ENCODE peak calls at places on chromosomes 4 and X, in ten cellular contexts. F, G, H, U, Z, Y, T, S, C and J are unnamed samples. For H3K9me3, the result is how much of the 10 kb centered on the place peaks cover.

GRCh38 chrX:139831689-139832456 is 101.0 kb downstream of the ATP11C start:
- DNase-seq in Z (peak), H (peak), U (no peak), F (peak), C (no peak), G (no peak), S (no peak), Y (no peak), T (no peak), J (no peak)

GRCh38 chr4:163732473-163732872 is 238.0 kb downstream of the TMA16 start:
- DNase-seq in S (no peak), Z (no peak), H (no peak), G (no peak), F (no peak), C (no peak), U (no peak), T (no peak), Y (no peak), J (no peak)

GRCh38 chr4:108181704-108182103 is 13.0 kb upstream of the LEF1 start:
- DNase-seq in H (no peak), G (no peak), Y (no peak), F (no peak), T (no peak), C (no peak), S (no peak), Z (no peak), U (no peak), J (no peak)

GRCh38 chr4:175271010-175271630 is 353.0 kb downstream of the ADAM29 start:
- DNase-seq in Y (no peak), F (no peak), H (no peak), C (no peak), T (no peak), Z (no peak), U (no peak), S (no peak), G (no peak), J (no peak)

GRCh38 chr4:8771258-8771590 is 100.4 kb downstream of the HMX1 start:
- DNase-seq in S (no peak), T (no peak), F (no peak), U (peak), G (peak), Y (no peak), C (peak), Z (no peak), H (no peak), J (peak)

GRCh38 chrX:10239611-10240064 is 82.9 kb downstream of the CLCN4 start:
- DNase-seq in Z (peak), H (no peak), T (no peak), G (no peak), C (peak), Y (peak), U (no peak), S (peak), F (peak), J (no peak)

GRCh38 chr4:1033840-1034551 is 22.6 kb downstream of the FGFRL1 start:
- DNase-seq in T (no peak), C (peak), F (peak), S (peak), U (no peak), Y (peak), G (no peak), H (no peak), Z (no peak), J (no peak)

GRCh38 chr4:67106846-67107467 is 438.3 kb downstream of the CENPC start:
- DNase-seq in T (no peak), Y (no peak), H (peak), S (no peak), F (no peak), U (no peak), Z (no peak), C (no peak), G (no peak), J (no peak)

GRCh38 chr4:118237531-118237930 is 115.3 kb downstream of the PRSS12 start:
- DNase-seq in H (no peak), U (no peak), G (no peak), Z (no peak), C (no peak), Y (no peak), F (no peak), T (no peak), S (no peak), J (no peak)

GRCh38 chrX:41176263-41176662 is 91.0 kb downstream of the USP9X start:
- DNase-seq in H (no peak), Z (no peak), T (no peak), S (no peak), U (no peak), G (no peak), Y (no peak), F (no peak), C (no peak), J (no peak)

GRCh38 chrX:41178201-41178600 is 93.0 kb downstream of the USP9X start:
- DNase-seq in H (no peak), F (no peak), U (no peak), Z (peak), C (no peak), G (no peak), S (no peak), T (no peak), Y (no peak), J (no peak)

GRCh38 chrX:41180194-41180902 is 95.1 kb downstream of the USP9X start:
- DNase-seq in F (peak), T (peak), Y (peak), C (no peak), U (no peak), Z (peak), G (no peak), S (peak), H (peak), J (peak)

GRCh38 chrX:41177297-41177696 is 92.1 kb downstream of the USP9X start:
- DNase-seq in S (no peak), Y (no peak), F (no peak), Z (no peak), U (no peak), G (no peak), H (no peak), T (no peak), C (no peak), J (no peak)
- TF ChIP-seq CTCF in S (no peak), Y (no peak), F (no peak), Z (no peak), U (no peak), G (no peak), H (no peak), T (no peak), C (no peak), J (no peak)

GRCh38 chr4:92251711-92252110 is 52.1 kb upstream of the GRID2 start:
- DNase-seq in Y (no peak), C (no peak), F (no peak), T (no peak), U (no peak), H (no peak), S (no peak), G (no peak), Z (no peak), J (no peak)
- H3K9me3 ChIP-seq in Y (under half), C (under half), F (under half), T (under half), U (under half), H (under half), S (under half), G (under half), Z (under half), J (under half)

DNA sequence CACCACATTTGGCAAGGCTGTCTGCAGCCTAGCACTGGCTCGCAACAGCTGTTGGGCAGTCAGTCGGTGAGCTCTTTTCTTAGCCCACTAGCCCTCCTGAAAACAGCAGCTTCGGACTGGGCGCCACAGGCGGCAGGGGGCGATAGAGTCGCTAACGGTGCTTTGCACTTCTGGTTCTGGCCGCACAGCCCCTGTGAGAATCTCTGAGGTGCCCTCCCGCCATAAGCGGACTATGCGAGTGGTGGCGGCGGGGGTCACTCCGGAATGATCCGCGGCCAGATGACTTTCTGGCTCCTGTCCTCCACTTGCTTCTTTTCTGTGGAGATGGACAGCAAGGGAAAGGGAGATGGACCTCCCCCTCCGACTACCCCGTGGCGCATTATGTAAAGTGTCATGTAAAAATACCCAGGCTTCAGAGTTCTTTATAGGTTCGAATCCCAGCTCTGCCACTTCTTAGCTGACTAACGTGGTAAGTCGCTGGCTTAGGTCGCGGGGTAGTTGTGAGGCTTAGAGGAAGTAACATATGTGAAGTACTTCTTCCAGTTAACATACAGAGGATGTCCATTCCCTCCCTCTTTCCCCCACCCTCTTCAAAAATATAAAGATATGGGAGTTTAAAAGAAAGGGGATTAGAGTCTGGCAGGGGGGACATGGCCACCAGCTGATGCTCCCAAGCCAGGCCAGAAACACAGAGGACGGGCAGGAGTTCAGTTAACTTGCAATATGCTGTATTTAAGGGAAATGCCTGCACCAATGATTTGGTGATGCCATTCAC is 11.0 kb downstream of the ARHGAP36 start:
- DNase-seq in F (no peak), Y (no peak), H (peak), U (no peak), G (no peak), T (no peak), C (no peak), S (no peak), Z (no peak), J (no peak)
- H3K4me3 ChIP-seq in F (no peak), Y (no peak), H (peak), U (no peak), G (no peak), T (no peak), C (no peak), S (no peak), Z (no peak), J (no peak)

GRCh38 chr4:169342906-169343560 is 72.3 kb upstream of the SH3RF1 start:
- DNase-seq in U (no peak), S (no peak), G (no peak), Y (no peak), T (no peak), F (peak), Z (peak), H (no peak), C (no peak), J (no peak)
- TF ChIP-seq CTCF in U (no peak), S (no peak), G (no peak), Y (no peak), T (no peak), F (no peak), Z (no peak), H (no peak), C (no peak), J (no peak)

DNA sequence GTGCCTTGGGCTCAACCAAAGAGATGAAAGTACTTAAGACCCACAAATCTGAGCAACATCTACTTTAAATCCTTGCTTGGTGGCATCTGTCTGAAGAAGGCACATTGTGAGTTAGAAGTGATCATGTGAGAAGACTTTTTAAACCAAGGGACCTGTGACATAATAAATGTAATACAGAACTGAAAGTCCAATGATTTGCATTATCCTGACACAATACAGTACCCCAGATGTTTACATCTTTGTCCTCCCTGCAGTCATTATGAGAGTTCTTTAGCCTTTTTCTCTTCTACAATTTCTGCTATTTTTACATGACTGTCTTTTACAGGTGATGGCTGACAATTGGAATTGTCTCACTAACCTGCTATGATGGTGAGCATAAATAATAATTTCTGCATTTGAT is 96.8 kb upstream of the FTHL17 start:
- DNase-seq in G (no peak), F (no peak), U (no peak), T (no peak), C (no peak), S (no peak), Z (no peak), Y (no peak), H (no peak), J (no peak)
- H3K9me3 ChIP-seq in G (under half), F (under half), U (under half), T (under half), C (under half), S (under half), Z (under half), Y (under half), H (under half), J (under half)

GRCh38 chr4:88225216-88226107 is 58.9 kb downstream of the PPM1K start:
- DNase-seq in S (no peak), T (no peak), U (no peak), H (no peak), C (no peak), F (peak), G (no peak), Y (no peak), Z (peak), J (no peak)

GRCh38 chr4:88230399-88230798 is 54.0 kb downstream of the PPM1K start:
- DNase-seq in Y (no peak), C (no peak), F (no peak), T (no peak), H (no peak), U (no peak), S (no peak), G (no peak), Z (no peak), J (no peak)

GRCh38 chr4:88227734-88228133 is 56.6 kb downstream of the PPM1K start:
- DNase-seq in S (no peak), G (no peak), Z (no peak), U (no peak), H (no peak), F (no peak), Y (no peak), T (no peak), C (no peak), J (no peak)

GRCh38 chr4:88226143-88226542 is 58.2 kb downstream of the PPM1K start:
- DNase-seq in S (no peak), Z (peak), Y (no peak), F (no peak), U (no peak), H (no peak), T (no peak), G (no peak), C (no peak), J (no peak)

GRCh38 chr4:88230953-88231835 is 53.2 kb downstream of the PPM1K start:
- DNase-seq in T (no peak), C (no peak), F (peak), G (no peak), U (no peak), Z (no peak), S (no peak), Y (no peak), H (no peak), J (no peak)
- H3K4me3 ChIP-seq in T (peak), C (peak), F (peak), G (no peak), U (peak), Z (no peak), S (peak), Y (peak), H (no peak), J (no peak)